ENCODE peak calls at places on chromosomes 12 and 14, in eight cellular contexts. L is HTR-8/SVneo; H is COR-L47; M is AG09309; T is activated naive CD4-positive, alpha-beta T cell; F is uterus; V is suprapubic skin; Z is iris pigment epithelial cell. I is an unnamed sample.

GRCh38 chr12:112349440-112349839 is 32.8 kb downstream of the HECTD4 start:
- DNase-seq in L (no peak), H (peak; percentile 67), M (no peak), T (no peak), F (no peak), V (no peak), Z (peak; percentile 6), I (no peak)

GRCh38 chr12:4164591-4165558 is 108.7 kb upstream of the CCND2 start:
- DNase-seq in L (peak; percentile 95), H (no peak), M (no peak), T (no peak), F (peak; percentile 43), V (no peak), Z (peak; percentile 86), I (no peak)

GRCh38 chr14:54550514-54550913 is 16.4 kb upstream of the SAMD4A start:
- DNase-seq in L (no peak), H (no peak), M (no peak), T (no peak), F (no peak), V (no peak), Z (peak; percentile 46), I (no peak)

GRCh38 chr12:7075518-7075917 is 15.0 kb downstream of the C1S start:
- DNase-seq in L (no peak), H (no peak), M (no peak), T (no peak), F (no peak), V (no peak), Z (peak; percentile 24), I (no peak)

GRCh38 chr12:93782854-93783253 is 105.7 kb downstream of the CRADD start:
- DNase-seq in L (no peak), H (no peak), M (no peak), T (no peak), F (no peak), V (no peak), Z (no peak), I (no peak)

GRCh38 chr14:100304825-100305445 is 1.3 kb downstream of the SLC25A29 start:
- DNase-seq in L (peak; percentile 40), H (peak; percentile 90), M (no peak), T (no peak), F (peak; percentile 58), V (no peak), Z (peak; percentile 45), I (no peak)

GRCh38 chr12:79830425-79830824 is 104.5 kb downstream of the PPP1R12A start:
- DNase-seq in L (no peak), H (no peak), M (no peak), T (no peak), F (no peak), V (no peak), Z (no peak), I (no peak)

GRCh38 chr12:101678081-101678480 is 19.4 kb upstream of the CHPT1 start:
- DNase-seq in L (no peak), H (no peak), M (no peak), T (no peak), F (no peak), V (no peak), Z (no peak), I (no peak)

GRCh38 chr12:94678396-94678795 is 28.0 kb upstream of the TMCC3 start:
- DNase-seq in L (no peak), H (no peak), M (no peak), T (no peak), F (no peak), V (no peak), Z (no peak), I (no peak)

GRCh38 chr12:6292606-6293005 is 17.9 kb upstream of the PLEKHG6 start:
- DNase-seq in L (no peak), H (no peak), M (peak; percentile 63), T (no peak), F (no peak), V (no peak), Z (peak; percentile 86), I (no peak)

GRCh38 chr14:105578070-105578469 is 51.7 kb downstream of the TMEM121 start:
- DNase-seq in L (no peak), H (no peak), M (no peak), T (no peak), F (no peak), V (no peak), Z (no peak), I (no peak)

GRCh38 chr14:20387577-20387976 is 25.7 kb downstream of the TEP1 start:
- DNase-seq in L (no peak), H (no peak), M (no peak), T (no peak), F (no peak), V (no peak), Z (no peak), I (no peak)

GRCh38 chr14:96863327-96863985 is 66.3 kb downstream of the VRK1 start:
- DNase-seq in L (no peak), H (no peak), M (no peak), T (no peak), F (no peak), V (no peak), Z (no peak), I (no peak)

I was measured in KG1.